ENCODE peak calls at places on chromosomes 6 and 20, in five cellular contexts. I is CD8-positive, alpha-beta memory T cell; W is psoas muscle; R is mammary epithelial cell; D is body of pancreas. N is an unnamed sample. For H3K9me3, the result is how much of the 10 kb centered on the place peaks cover.

GRCh38 chr20:24952376-24953203 is 3.5 kb downstream of the CST7 start:
- DNase-seq in I (no peak), W (no peak), R (no peak), D (no peak), N (no peak)

GRCh38 chr20:36154696-36155628 is at the start of gene EPB41L1:
- DNase-seq in I (peak), W (no peak), R (no peak), D (no peak), N (no peak)

GRCh38 chr6:52388790-52389189 is 26.8 kb downstream of the PAQR8 start:
- DNase-seq in I (no peak), W (no peak), R (no peak), D (no peak), N (no peak)

GRCh38 chr20:21701171-21701876 is 4.1 kb upstream of the PAX1 start:
- DNase-seq in I (no peak), W (no peak), R (no peak), D (no peak), N (no peak)

GRCh38 chr6:155495011-155495768 is 39.6 kb upstream of the NOX3 start:
- DNase-seq in I (no peak), W (peak), R (no peak), D (peak), N (no peak)

GRCh38 chr6:131819507-131820228 is 11.8 kb downstream of the ENPP1 start:
- DNase-seq in I (no peak), W (no peak), R (peak), D (peak), N (no peak)

GRCh38 chr20:38255389-38255788 is 5.1 kb downstream of the KIAA1755 start:
- DNase-seq in I (no peak), W (no peak), R (no peak), D (no peak), N (no peak)

GRCh38 chr6:100514603-100515002 is 49.9 kb upstream of the SIM1 start:
- DNase-seq in I (no peak), W (no peak), R (no peak), D (no peak), N (no peak)

GRCh38 chr6:168016756-168017525 is 19.5 kb downstream of the KIF25 start:
- DNase-seq in I (no peak), W (no peak), R (peak), D (no peak), N (no peak)

GRCh38 chr20:50041238-50041915 is 58.6 kb downstream of the SNAI1 start:
- DNase-seq in I (no peak), W (no peak), R (no peak), D (no peak), N (no peak)

GRCh38 chr6:40988634-40989033 is 50.4 kb downstream of the UNC5CL start:
- DNase-seq in I (no peak), W (no peak), R (no peak), D (no peak), N (no peak)

GRCh38 chr6:11328613-11329247 is 96.3 kb upstream of the NEDD9 start:
- DNase-seq in I (no peak), W (no peak), R (no peak), D (no peak), N (no peak)

GRCh38 chr6:112360498-112360897 is 13.4 kb downstream of the RFPL4B start:
- DNase-seq in I (no peak), W (no peak), R (no peak), D (no peak), N (no peak)

GRCh38 chr20:31496761-31497295 is 17.4 kb upstream of the HM13 start:
- DNase-seq in I (no peak), W (peak), R (no peak), D (peak), N (no peak)

GRCh38 chr20:59673998-59674445 is 69.7 kb downstream of the PHACTR3 start:
- DNase-seq in I (no peak), W (no peak), R (no peak), D (no peak), N (no peak)

GRCh38 chr6:136772685-136773472 is 19.4 kb downstream of the MAP3K5 start:
- DNase-seq in I (no peak), W (no peak), R (no peak), D (peak), N (no peak)

GRCh38 chr6:116512155-116512559 is 718 bp downstream of the CALHM5 start:
- DNase-seq in I (no peak), W (no peak), R (no peak), D (no peak), N (no peak)

GRCh38 chr20:48205281-48205782 is 420.1 kb upstream of the SULF2 start:
- DNase-seq in I (no peak), W (no peak), R (no peak), D (no peak), N (no peak)

GRCh38 chr6:16817594-16817993 is 56.3 kb upstream of the ATXN1 start:
- DNase-seq in I (no peak), W (no peak), R (no peak), D (no peak), N (no peak)

GRCh38 chr6:113450061-113450465 is 407.1 kb upstream of the MARCKS start:
- DNase-seq in I (no peak), W (no peak), R (no peak), D (no peak), N (no peak)

GRCh38 chr6:80332013-80332412 is 225.5 kb downstream of the BCKDHB start:
- DNase-seq in I (no peak), W (no peak), R (no peak), D (no peak), N (no peak)

GRCh38 chr6:138546733-138547185 is 47.5 kb upstream of the NHSL1 start:
- DNase-seq in I (no peak), W (no peak), R (peak), D (no peak), N (peak)

GRCh38 chr6:90414352-90414751 is 117.7 kb upstream of the BACH2 start:
- DNase-seq in I (no peak), W (no peak), R (no peak), D (no peak), N (no peak)

GRCh38 chr6:45663181-45664180 is 285.7 kb upstream of the SUPT3H start:
- DNase-seq in I (peak), W (peak), R (no peak), D (no peak), N (peak)

GRCh38 chr6:158109744-158110143 is 58.3 kb downstream of the SERAC1 start:
- DNase-seq in I (no peak), W (no peak), R (no peak), D (no peak), N (no peak)

GRCh38 chr6:77015350-77015749 is 447.9 kb downstream of the HTR1B start:
- DNase-seq in I (no peak), W (no peak), R (peak), D (no peak), N (no peak)

GRCh38 chr6:157203312-157203744 is 120.0 kb downstream of the TMEM242 start:
- DNase-seq in I (no peak), W (no peak), R (no peak), D (peak), N (no peak)

GRCh38 chr6:31821301-31822037 is 6.1 kb upstream of the HSPA1B start:
- DNase-seq in I (peak), W (peak), R (peak), D (peak), N (peak)

GRCh38 chr20:44911264-44911921 is 1.5 kb downstream of the PABPC1L start:
- DNase-seq in I (peak), W (no peak), R (peak), D (peak), N (peak)

DNA sequence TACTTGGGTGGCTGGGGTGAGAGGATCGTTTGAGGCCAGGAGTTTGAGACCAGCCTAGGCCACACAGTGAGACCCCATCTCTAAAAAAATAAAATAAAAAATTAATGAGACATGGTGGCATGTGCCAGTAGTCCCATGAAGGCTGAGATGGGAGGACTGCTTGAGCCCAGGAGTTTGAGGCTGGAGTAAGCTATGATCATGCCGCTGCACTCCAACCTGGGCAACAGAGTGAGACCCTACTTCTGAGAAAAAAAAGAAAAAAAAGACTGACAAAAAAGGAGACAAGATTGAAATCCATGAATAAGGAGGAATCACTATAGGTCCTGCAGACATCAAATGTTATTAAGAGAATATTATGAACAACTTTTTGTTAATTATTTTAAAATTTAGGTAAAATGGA is 23.7 kb upstream of the BPHL start:
- DNase-seq in I (no peak), W (no peak), R (no peak), D (no peak), N (no peak)
- H3K9me3 ChIP-seq in I (under half), W (under half), R (under half), D (under half), N (under half)

GRCh38 chr6:170224694-170225660 is 65.9 kb downstream of the DLL1 start:
- DNase-seq in I (no peak), W (no peak), R (peak), D (peak), N (no peak)
- H3K9me3 ChIP-seq in I (under half), W (under half), R (under half), D (under half), N (under half)

GRCh38 chr6:19342616-19343015 is 494.6 kb upstream of the ID4 start:
- DNase-seq in I (no peak), W (no peak), R (peak), D (no peak), N (no peak)
- H3K9me3 ChIP-seq in I (under half), W (under half), R (under half), D (under half), N (under half)

DNA sequence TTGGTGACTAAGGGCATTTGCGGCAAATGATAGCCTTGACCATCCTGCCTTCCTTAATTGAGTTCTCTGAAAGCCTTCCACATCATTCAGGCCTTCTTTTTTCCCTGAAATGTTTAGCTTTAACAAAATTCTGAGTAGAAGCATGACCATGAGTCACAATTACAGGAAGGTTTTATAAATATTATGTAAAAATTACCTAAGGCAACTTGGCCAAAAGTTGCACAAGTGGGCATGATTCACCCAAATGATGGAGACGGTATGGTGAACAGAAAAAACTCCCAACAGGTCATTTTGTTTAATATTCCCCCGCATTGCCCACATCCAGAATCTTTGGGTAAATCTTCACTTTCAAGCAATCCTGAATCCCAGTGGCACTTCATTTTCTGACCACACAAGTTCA is 37.0 kb downstream of the MC3R start:
- DNase-seq in I (no peak), W (no peak), R (peak), D (no peak), N (no peak)
- H3K9me3 ChIP-seq in I (under half), W (under half), R (under half), D (under half), N (under half)

GRCh38 chr6:140180306-140180705 is 805.9 kb upstream of the CITED2 start:
- DNase-seq in I (no peak), W (no peak), R (no peak), D (no peak), N (no peak)

GRCh38 chr6:140182819-140183218 is 808.4 kb upstream of the CITED2 start:
- DNase-seq in I (no peak), W (no peak), R (no peak), D (no peak), N (no peak)

GRCh38 chr6:140183881-140184280 is 809.4 kb upstream of the CITED2 start:
- DNase-seq in I (no peak), W (no peak), R (no peak), D (no peak), N (no peak)

DNA sequence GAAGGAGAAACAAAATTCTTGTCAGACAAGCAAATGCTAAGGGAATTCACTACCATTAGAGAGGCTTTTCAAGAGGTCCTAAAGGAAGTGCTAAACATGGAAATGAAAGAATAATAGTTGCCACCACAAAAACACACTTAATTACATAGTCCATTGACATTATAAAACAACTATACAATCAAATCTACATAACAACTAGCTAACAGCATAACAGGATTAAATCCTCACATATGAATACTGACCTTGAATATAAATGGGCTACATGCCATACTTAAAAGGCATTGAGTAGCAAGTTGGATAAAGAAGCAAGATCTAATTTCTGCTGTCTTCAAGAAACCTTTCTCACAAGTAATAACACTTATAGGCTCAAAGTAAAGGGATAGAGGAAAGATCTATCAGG is 811.5 kb upstream of the CITED2 start:
- DNase-seq in I (no peak), W (no peak), R (no peak), D (no peak), N (no peak)
- H3K9me3 ChIP-seq in I (under half), W (under half), R (under half), D (under half), N (under half)

GRCh38 chr6:352896-353470 is 38.6 kb upstream of the IRF4 start:
- DNase-seq in I (no peak), W (no peak), R (no peak), D (no peak), N (no peak)
- H3K9me3 ChIP-seq in I (under half), W (under half), R (under half), D (under half), N (under half)

GRCh38 chr6:72715119-72715518 is 93.3 kb downstream of the KCNQ5 start:
- DNase-seq in I (no peak), W (no peak), R (peak), D (no peak), N (no peak)
- H3K9me3 ChIP-seq in I (under half), W (under half), R (under half), D (under half), N (under half)

DNA sequence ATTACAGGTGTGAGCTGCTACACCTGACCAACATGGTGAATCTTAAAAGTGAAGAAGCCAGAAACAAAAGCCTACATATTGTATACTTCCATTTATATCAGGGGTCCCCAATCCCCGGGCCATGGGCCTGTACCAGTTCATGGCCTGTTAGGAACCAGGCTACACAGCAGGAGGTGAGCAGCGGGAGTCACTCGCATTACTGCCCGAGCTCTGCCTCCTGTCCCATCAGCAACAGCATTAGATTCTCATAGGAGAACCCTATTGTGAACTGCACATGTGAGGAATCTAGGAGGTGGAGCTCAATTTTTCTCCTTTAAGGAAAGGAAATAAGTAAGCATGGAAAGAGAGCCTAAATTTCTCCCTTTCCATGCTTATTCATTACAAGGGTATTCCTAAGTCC is 21.7 kb downstream of the CSNK2A1 start:
- DNase-seq in I (no peak), W (no peak), R (no peak), D (no peak), N (no peak)
- H3K9me3 ChIP-seq in I (under half), W (under half), R (under half), D (under half), N (under half)

DNA sequence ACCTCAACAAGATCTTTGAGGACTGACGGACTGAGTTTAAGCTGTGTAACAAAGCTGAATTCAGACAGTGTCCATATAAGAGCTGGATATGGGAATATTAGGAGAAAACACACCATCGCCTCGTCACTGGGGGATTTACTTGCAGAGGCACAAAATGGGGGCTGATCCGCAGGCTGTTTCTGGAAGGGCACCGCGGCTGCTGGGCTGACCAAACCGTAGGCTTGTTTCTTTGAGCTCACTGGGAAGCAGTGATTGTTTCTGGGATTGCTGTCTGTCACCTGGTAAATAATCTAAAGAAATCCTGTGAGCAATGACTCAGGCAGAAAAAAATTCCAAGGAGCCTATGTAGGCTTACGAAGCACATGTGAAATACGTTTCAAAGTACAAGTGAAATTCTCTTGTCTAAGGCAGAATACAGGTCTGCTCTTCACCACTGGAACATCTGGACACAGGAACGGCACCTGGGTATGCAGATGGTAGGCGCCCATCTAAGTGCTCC is 63.9 kb upstream of the MPC1 start:
- DNase-seq in I (no peak), W (no peak), R (no peak), D (no peak), N (no peak)
- H3K9me3 ChIP-seq in I (under half), W (under half), R (under half), D (under half), N (under half)